ENCODE peak calls at places on chromosomes 3 and 15, in ten cellular contexts. K is PC-9; C is GM23338; X is omental fat pad; U is ELR; E is NCI-H1417; T is T-helper 9 cell; D is HEK293T; Q is activated CD8-positive, alpha-beta T cell treated with anti-CD3 and anti-CD28 coated beads, Interleukin-2, amount 10 ng/mL, durations not matched to agents 7 days and 5 days; H is dorsolateral prefrontal cortex. P is an unnamed sample.

GRCh38 chr15:68209735-68210408 is 4.7 kb upstream of the CALML4 start:
- DNase-seq in Q (peak), C (no peak), E (no peak), T (no peak), K (no peak), X (peak), D (no peak), U (peak), H (no peak), P (no peak)

GRCh38 chr3:18211116-18211515 is 214.0 kb downstream of the SATB1 start:
- DNase-seq in X (no peak), T (no peak), K (no peak), H (no peak), D (no peak), E (no peak), Q (no peak), C (no peak), U (no peak), P (no peak)

GRCh38 chr3:195131149-195131548 is 139.8 kb downstream of the XXYLT1 start:
- DNase-seq in C (no peak), T (no peak), Q (no peak), U (no peak), X (no peak), K (no peak), H (no peak), D (no peak), E (no peak), P (no peak)

GRCh38 chr15:42547926-42548257 is 701 bp downstream of the LRRC57 start:
- DNase-seq in U (no peak), T (no peak), X (no peak), E (no peak), H (no peak), Q (no peak), C (no peak), K (no peak), D (no peak), P (no peak)

GRCh38 chr3:17555525-17555924 is 186.9 kb downstream of the TBC1D5 start:
- DNase-seq in D (no peak), T (no peak), K (no peak), C (peak), E (no peak), U (no peak), Q (no peak), X (no peak), H (no peak), P (no peak)

GRCh38 chr3:10561162-10561561 is 55.8 kb upstream of the ATP2B2 start:
- DNase-seq in C (no peak), E (no peak), D (no peak), H (no peak), K (no peak), U (no peak), Q (no peak), X (no peak), T (no peak), P (no peak)

GRCh38 chr3:129473067-129473765 is 33.2 kb downstream of the IFT122 start:
- DNase-seq in Q (no peak), X (no peak), C (no peak), E (no peak), K (no peak), T (no peak), H (no peak), D (no peak), U (no peak), P (no peak)

GRCh38 chr3:196193738-196194541 is 17.3 kb downstream of the ZDHHC19 start:
- DNase-seq in U (no peak), E (no peak), C (no peak), T (no peak), K (peak), D (no peak), Q (no peak), H (no peak), X (no peak), P (no peak)

GRCh38 chr3:107992976-107993684 is 97.7 kb downstream of the CD47 start:
- DNase-seq in Q (no peak), X (no peak), D (no peak), H (no peak), C (no peak), T (no peak), E (no peak), U (peak), K (peak), P (no peak)

GRCh38 chr3:170811515-170811914 is 58.5 kb downstream of the RPL22L1 start:
- DNase-seq in U (peak), Q (no peak), T (no peak), D (no peak), H (no peak), C (no peak), X (no peak), K (peak), E (no peak), P (no peak)

GRCh38 chr3:196537319-196537984 is 22.3 kb upstream of the SMCO1 start:
- DNase-seq in H (peak), T (peak), U (peak), K (peak), C (peak), Q (peak), E (peak), X (peak), D (peak), P (peak)

GRCh38 chr3:142394921-142395622 is 52.8 kb downstream of the XRN1 start:
- DNase-seq in K (no peak), H (no peak), U (no peak), E (no peak), D (no peak), T (no peak), C (no peak), X (no peak), Q (no peak), P (no peak)

GRCh38 chr15:82575335-82575734 is 35.1 kb upstream of the RPS17 start:
- DNase-seq in Q (no peak), T (no peak), X (no peak), E (no peak), K (no peak), C (no peak), D (no peak), H (no peak), U (no peak), P (no peak)

GRCh38 chr3:8856721-8857120 is 87.3 kb upstream of the OXTR start:
- DNase-seq in K (no peak), U (no peak), E (no peak), C (no peak), X (no peak), H (no peak), Q (no peak), T (no peak), D (no peak), P (no peak)

P was measured in left kidney.